ENCODE peak calls at places on chromosomes 16 and 17, in five cellular contexts. O, G, P, T and B are unnamed samples.

GRCh38 chr17:50583636-50584035 is 23.1 kb downstream of the CACNA1G start:
- DNase-seq in G (no peak), T (no peak), O (no peak), P (no peak), B (peak; percentile 50)

GRCh38 chr16:72612271-72612670 is 435.7 kb downstream of the ZFHX3 start:
- DNase-seq in O (no peak), T (no peak), P (no peak), G (no peak), B (no peak)

GRCh38 chr17:58840820-58841612 is 85.4 kb downstream of the PPM1E start:
- DNase-seq in P (no peak), G (no peak), T (no peak), O (no peak), B (no peak)

GRCh38 chr16:58196898-58197313 is 1.0 kb downstream of the CSNK2A2 start:
- DNase-seq in P (no peak), O (no peak), T (no peak), G (no peak), B (no peak)

GRCh38 chr16:59909262-59909661 is 1175.1 kb upstream of the GOT2 start:
- DNase-seq in T (no peak), G (no peak), P (no peak), O (no peak), B (no peak)

GRCh38 chr17:9645858-9646555 is 690 bp downstream of the USP43 start:
- DNase-seq in G (no peak), O (peak; percentile 25), T (peak; percentile 84), P (no peak), B (peak; percentile 28)

GRCh38 chr17:77002103-77003045 is 134.2 kb downstream of the MGAT5B start:
- DNase-seq in P (no peak), O (no peak), T (no peak), G (peak; percentile 73), B (no peak)

GRCh38 chr17:72176902-72177660 is 56.3 kb downstream of the SOX9 start:
- DNase-seq in G (no peak), O (no peak), T (no peak), P (no peak), B (no peak)

GRCh38 chr17:2070241-2071023 is 15.5 kb downstream of the HIC1 start:
- DNase-seq in T (no peak), O (no peak), P (no peak), G (no peak), B (no peak)

GRCh38 chr16:54194008-54194731 is 92.4 kb downstream of the IRX3 start:
- DNase-seq in G (peak; percentile 61), O (peak; percentile 65), T (peak; percentile 68), P (peak; percentile 71), B (peak; percentile 88)

GRCh38 chr17:80696456-80696855 is 151.8 kb downstream of the RPTOR start:
- DNase-seq in P (no peak), G (no peak), O (no peak), T (no peak), B (no peak)

GRCh38 chr17:80386341-80386740 is 28.6 kb upstream of the ENDOV start:
- DNase-seq in P (no peak), O (no peak), G (no peak), T (no peak), B (no peak)

GRCh38 chr17:12634789-12635414 is 30.8 kb upstream of the MYOCD start:
- DNase-seq in G (no peak), P (no peak), T (no peak), O (no peak), B (no peak)

GRCh38 chr17:50672831-50673551 is 34.7 kb downstream of the ANKRD40 start:
- DNase-seq in G (no peak), P (no peak), T (no peak), O (peak; percentile 64), B (no peak)

GRCh38 chr16:72908362-72908838 is 139.5 kb downstream of the ZFHX3 start:
- DNase-seq in O (peak; percentile 68), G (no peak), T (no peak), P (no peak), B (no peak)

GRCh38 chr17:21209511-21210175 is 4.3 kb downstream of the TMEM11 start:
- DNase-seq in T (peak; percentile 86), O (peak; percentile 61), P (no peak), G (no peak), B (peak; percentile 56)

GRCh38 chr16:87710887-87711286 is 54.9 kb downstream of the KLHDC4 start:
- DNase-seq in O (no peak), T (peak; percentile 31), G (no peak), P (no peak), B (no peak)

GRCh38 chr16:10577305-10578202 is 2.8 kb downstream of the EMP2 start:
- DNase-seq in G (no peak), P (no peak), T (peak; percentile 62), O (peak; percentile 67), B (peak; percentile 42)

GRCh38 chr16:84950906-84951305 is 60.4 kb downstream of the ZDHHC7 start:
- DNase-seq in P (no peak), T (no peak), O (no peak), G (peak; percentile 54), B (no peak)

GRCh38 chr16:3651461-3652372 is 2.8 kb upstream of the DNASE1 start:
- DNase-seq in O (no peak), T (peak; percentile 31), G (no peak), P (no peak), B (no peak)

GRCh38 chr17:71830916-71831315 is 289.9 kb upstream of the SOX9 start:
- DNase-seq in T (no peak), O (no peak), G (no peak), P (no peak), B (no peak)

GRCh38 chr16:29898135-29898534 is 1.2 kb downstream of the SEZ6L2 start:
- DNase-seq in P (no peak), G (no peak), O (no peak), T (no peak), B (no peak)

GRCh38 chr17:27315322-27315721 is 21.4 kb downstream of the WSB1 start:
- DNase-seq in G (peak; percentile 56), P (peak; percentile 84), O (peak; percentile 78), T (peak; percentile 80), B (peak; percentile 88)

GRCh38 chr17:27244481-27245223 is 49.3 kb upstream of the WSB1 start:
- DNase-seq in T (peak; percentile 70), G (no peak), P (peak; percentile 84), O (peak; percentile 72), B (peak; percentile 71)

DNA sequence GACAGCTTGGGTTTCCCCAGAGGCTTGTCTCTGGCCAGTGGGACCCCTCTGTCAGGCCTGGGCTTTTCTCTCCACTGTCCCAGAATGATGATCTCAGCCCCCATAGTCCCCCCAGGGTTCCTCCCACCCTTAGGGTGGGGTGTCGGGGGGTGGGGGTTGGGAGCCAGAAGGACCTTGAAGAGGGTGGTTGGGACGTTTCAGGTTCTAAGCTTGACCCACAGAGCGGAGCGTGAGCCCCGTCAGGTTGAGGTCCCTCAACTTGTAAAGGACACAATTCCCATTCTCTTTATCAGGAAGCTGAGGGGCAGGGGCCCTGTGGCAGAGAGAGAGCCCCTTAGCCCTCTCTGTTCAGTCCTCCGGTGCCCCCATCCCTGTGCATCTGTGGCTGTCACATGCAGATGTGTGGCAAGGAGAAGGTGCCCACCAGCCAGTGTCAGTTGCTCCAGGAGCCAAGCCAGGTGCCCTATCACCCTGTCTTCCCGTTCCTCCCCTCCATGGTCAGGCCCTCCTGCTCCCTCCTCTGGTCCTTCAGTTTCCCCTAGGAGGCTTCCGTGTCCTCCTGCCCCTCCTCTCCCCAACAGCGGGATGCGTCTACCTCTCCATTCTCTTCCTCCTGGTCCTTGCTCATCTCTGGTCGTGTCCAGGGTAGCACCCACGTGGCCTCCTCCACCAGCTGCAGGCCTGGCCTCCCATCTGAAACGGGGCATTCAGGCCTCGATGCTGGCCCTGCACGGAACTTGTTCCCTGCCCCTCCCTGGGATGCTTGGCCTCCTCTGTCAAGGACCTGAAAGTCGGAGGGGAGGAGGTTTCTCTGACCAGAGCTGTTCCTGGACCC is 1.5 kb upstream of the NTN3 start:
- DNase-seq in T (no peak), O (no peak), P (no peak), G (no peak), B (no peak)
- H3K4me1 ChIP-seq in T (peaks cover 37% of the 10 kb centered on the region), O (peaks cover 30% of the 10 kb centered on the region), P (no peaks in the 10 kb centered on the region), G (peaks cover 34% of the 10 kb centered on the region), B (peaks cover 51% of the 10 kb centered on the region)

GRCh38 chr17:17269926-17270773 is 10.9 kb downstream of the COPS3 start:
- DNase-seq in T (no peak), O (no peak), P (no peak), G (peak; percentile 12), B (no peak)
- TF ChIP-seq CTCF in T (peak; percentile 13), O (no peak), P (no peak), G (peak; percentile 36), B (no peak)

GRCh38 chr16:48161906-48162305 is 6.1 kb upstream of the ABCC12 start:
- DNase-seq in G (no peak), T (no peak), P (no peak), O (no peak), B (no peak)

GRCh38 chr16:48168089-48168488 is 12.3 kb upstream of the ABCC12 start:
- DNase-seq in P (no peak), O (no peak), G (no peak), T (no peak), B (no peak)

GRCh38 chr16:48165961-48166578 is 10.3 kb upstream of the ABCC12 start:
- DNase-seq in G (peak; percentile 38), T (no peak), O (no peak), P (no peak), B (no peak)

GRCh38 chr16:48162839-48163410 is 7.1 kb upstream of the ABCC12 start:
- DNase-seq in T (no peak), O (no peak), G (no peak), P (no peak), B (no peak)

GRCh38 chr16:48164907-48165715 is 9.3 kb upstream of the ABCC12 start:
- DNase-seq in P (peak; percentile 67), O (peak; percentile 74), G (peak; percentile 72), T (peak; percentile 68), B (peak; percentile 82)
- H3K9me3 ChIP-seq in P (no peaks in the 10 kb centered on the region), O (no peaks in the 10 kb centered on the region), G (no peaks in the 10 kb centered on the region), T (no peaks in the 10 kb centered on the region), B (no peaks in the 10 kb centered on the region)

GRCh38 chr17:38704645-38705522 is at the start of gene MLLT6:
- DNase-seq in T (peak; percentile 89), O (peak; percentile 83), P (peak; percentile 80), G (peak; percentile 85), B (peak; percentile 81)
- H3K4me1 ChIP-seq in T (peaks cover 12% of the 10 kb centered on the region), O (peaks cover 51% of the 10 kb centered on the region), P (no peaks in the 10 kb centered on the region), G (peaks cover 12% of the 10 kb centered on the region), B (peaks cover 37% of the 10 kb centered on the region)

GRCh38 chr17:82812601-82813000 is 27.2 kb downstream of the ZNF750 start:
- DNase-seq in T (peak; percentile 28), O (no peak), P (no peak), G (no peak), B (no peak)
- TF ChIP-seq CTCF in T (no peak), O (no peak), P (no peak), G (no peak), B (no peak)

GRCh38 chr17:920190-920589 is 59.4 kb downstream of the NXN start:
- DNase-seq in P (no peak), G (no peak), O (no peak), T (peak; percentile 24), B (no peak)
- H3K9me3 ChIP-seq in P (no peaks in the 10 kb centered on the region), G (no peaks in the 10 kb centered on the region), O (no peaks in the 10 kb centered on the region), T (no peaks in the 10 kb centered on the region), B (no peaks in the 10 kb centered on the region)

GRCh38 chr17:63041251-63041650 is 75.2 kb downstream of the TANC2 start:
- DNase-seq in G (no peak), P (no peak), O (no peak), T (no peak), B (no peak)
- H3K4me1 ChIP-seq in G (peaks cover 8% of the 10 kb centered on the region), P (no peaks in the 10 kb centered on the region), O (no peaks in the 10 kb centered on the region), T (peaks cover 8% of the 10 kb centered on the region), B (peaks cover 5% of the 10 kb centered on the region)

GRCh38 chr17:35433075-35433894 is 985 bp upstream of the SLFN12 start:
- DNase-seq in O (peak; percentile 67), G (no peak), T (peak; percentile 64), P (peak; percentile 78), B (peak; percentile 56)
- TF ChIP-seq CTCF in O (no peak), G (no peak), T (no peak), P (peak; percentile 25), B (no peak)